ENCODE peak calls at places on chromosomes 11 and 22, in ten cellular contexts. I, B, Z, O, S, R, F, Y, L and C are unnamed samples.

GRCh38 chr11:116986521-116987105 is 111.6 kb downstream of the SIK3 start:
- DNase-seq in B (no peak), F (no peak), I (no peak), Z (peak; percentile 94), O (no peak), L (no peak), S (no peak), R (no peak), Y (peak; percentile 94), C (no peak)

GRCh38 chr11:637593-638507 is 781 bp downstream of the DRD4 start:
- DNase-seq in R (no peak), F (no peak), O (no peak), L (no peak), B (no peak), Y (no peak), Z (no peak), S (peak; percentile 73), I (peak; percentile 51), C (no peak)

GRCh38 chr11:1336836-1337646 is 27.6 kb upstream of the TOLLIP start:
- DNase-seq in L (no peak), F (peak; percentile 42), I (peak; percentile 83), Y (no peak), O (peak; percentile 75), Z (peak; percentile 14), B (peak; percentile 62), R (no peak), S (peak; percentile 80), C (peak; percentile 55)

GRCh38 chr11:64356498-64357411 is 2.2 kb upstream of the RPS6KA4 start:
- DNase-seq in Z (peak; percentile 69), R (no peak), L (peak; percentile 77), I (peak; percentile 49), B (no peak), F (peak; percentile 84), Y (peak; percentile 22), O (peak; percentile 50), S (peak; percentile 83), C (no peak)

GRCh38 chr11:6655790-6656580 is at the start of gene DCHS1:
- DNase-seq in Y (no peak), F (peak; percentile 66), Z (peak; percentile 39), O (peak; percentile 62), B (peak; percentile 54), L (no peak), I (no peak), S (peak; percentile 96), R (no peak), C (no peak)

GRCh38 chr11:45803981-45804805 is 756 bp upstream of the SLC35C1 start:
- DNase-seq in Y (peak; percentile 66), R (peak; percentile 72), B (peak; percentile 87), S (peak; percentile 79), Z (peak; percentile 73), F (peak; percentile 73), O (peak; percentile 87), L (peak; percentile 80), I (peak; percentile 90), C (peak; percentile 66)

GRCh38 chr22:38148252-38148651 is 33.4 kb downstream of the PLA2G6 start:
- DNase-seq in I (no peak), F (no peak), Y (peak; percentile 85), O (no peak), B (no peak), Z (peak; percentile 45), R (no peak), L (peak; percentile 85), S (no peak), C (no peak)

GRCh38 chr22:31585161-31585859 is 76.7 kb downstream of the PISD start:
- DNase-seq in R (no peak), O (no peak), S (no peak), L (no peak), Y (peak; percentile 33), I (no peak), F (no peak), B (no peak), Z (peak; percentile 72), C (no peak)

GRCh38 chr22:24145446-24146189 is 35.7 kb upstream of the SUSD2 start:
- DNase-seq in S (no peak), Y (no peak), O (no peak), I (no peak), B (no peak), F (peak; percentile 87), R (no peak), Z (no peak), L (no peak), C (no peak)
- H3K4me3 ChIP-seq in S (no peak overlapping the region), Y (no peak overlapping the region), O (no peak overlapping the region), I (no peak overlapping the region), B (no peak overlapping the region), F (no peak overlapping the region), R (no peak overlapping the region), Z (peak overlapping the region; percentile 8), L (no peak overlapping the region), C (peak overlapping the region; percentile 57)

GRCh38 chr11:96627379-96627778 is 237.6 kb downstream of the JRKL start:
- DNase-seq in R (no peak), I (no peak), Y (no peak), O (no peak), L (no peak), S (no peak), B (no peak), Z (no peak), F (no peak), C (no peak)
- H3K9me3 ChIP-seq in R (no peaks in the 10 kb centered on the region), I (peaks cover 9% of the 10 kb centered on the region), Y (no peaks in the 10 kb centered on the region), O (no peaks in the 10 kb centered on the region), L (no peaks in the 10 kb centered on the region), S (no peaks in the 10 kb centered on the region), B (peaks cover 25% of the 10 kb centered on the region), Z (no peaks in the 10 kb centered on the region), F (no peaks in the 10 kb centered on the region), C (no peaks in the 10 kb centered on the region)

DNA sequence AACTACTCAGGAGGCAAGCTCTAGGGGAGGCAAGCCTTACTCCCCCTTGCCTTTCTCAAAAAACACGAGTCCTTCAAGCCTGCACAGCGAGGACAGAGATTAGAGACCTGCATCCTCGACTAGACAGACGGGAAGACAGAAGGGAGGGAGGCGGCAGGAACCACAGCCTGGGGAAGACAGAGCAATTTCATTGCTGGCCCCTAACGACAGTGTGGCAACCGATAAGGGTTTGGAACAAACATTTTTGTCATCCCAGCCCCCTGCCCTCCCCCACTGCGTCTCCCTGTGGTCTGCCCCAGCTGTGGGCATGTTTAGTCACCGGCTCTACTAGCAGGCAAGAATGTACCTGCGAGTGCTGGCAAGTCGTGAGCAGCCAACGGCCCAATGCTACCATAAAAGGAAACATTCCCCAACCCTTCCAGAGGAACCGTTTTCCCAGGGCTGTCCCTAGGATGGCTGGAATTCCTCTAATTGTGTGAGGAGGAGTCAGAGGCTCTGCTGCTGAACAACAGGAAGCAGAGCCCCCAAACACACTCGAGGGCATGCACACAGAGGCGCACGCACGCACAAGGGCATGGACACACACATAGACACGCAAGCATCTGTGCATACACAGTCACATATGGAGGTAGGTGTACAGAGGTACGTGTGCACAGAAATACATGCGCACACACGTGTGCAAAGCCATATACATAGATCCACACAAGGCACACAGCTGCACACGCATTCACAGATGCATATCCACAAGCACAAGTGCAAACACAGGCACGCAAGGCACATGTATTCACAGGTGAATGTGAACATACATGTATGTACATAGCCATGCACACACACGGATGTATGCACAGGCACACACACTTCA is 58.3 kb downstream of the MYH9 start:
- DNase-seq in O (peak; percentile 92), F (peak; percentile 96), Y (peak; percentile 99), Z (peak; percentile 72), R (no peak), B (no peak), L (peak; percentile 99), I (no peak), S (peak; percentile 58), C (peak; percentile 60)
- H3K4me3 ChIP-seq in O (no peak overlapping the region), F (no peak overlapping the region), Y (no peak overlapping the region), Z (no peak overlapping the region), R (no peak overlapping the region), B (peak overlapping the region; percentile 13), L (no peak overlapping the region), I (peak overlapping the region; percentile 29), S (no peak overlapping the region), C (peak overlapping the region; percentile 50)

DNA sequence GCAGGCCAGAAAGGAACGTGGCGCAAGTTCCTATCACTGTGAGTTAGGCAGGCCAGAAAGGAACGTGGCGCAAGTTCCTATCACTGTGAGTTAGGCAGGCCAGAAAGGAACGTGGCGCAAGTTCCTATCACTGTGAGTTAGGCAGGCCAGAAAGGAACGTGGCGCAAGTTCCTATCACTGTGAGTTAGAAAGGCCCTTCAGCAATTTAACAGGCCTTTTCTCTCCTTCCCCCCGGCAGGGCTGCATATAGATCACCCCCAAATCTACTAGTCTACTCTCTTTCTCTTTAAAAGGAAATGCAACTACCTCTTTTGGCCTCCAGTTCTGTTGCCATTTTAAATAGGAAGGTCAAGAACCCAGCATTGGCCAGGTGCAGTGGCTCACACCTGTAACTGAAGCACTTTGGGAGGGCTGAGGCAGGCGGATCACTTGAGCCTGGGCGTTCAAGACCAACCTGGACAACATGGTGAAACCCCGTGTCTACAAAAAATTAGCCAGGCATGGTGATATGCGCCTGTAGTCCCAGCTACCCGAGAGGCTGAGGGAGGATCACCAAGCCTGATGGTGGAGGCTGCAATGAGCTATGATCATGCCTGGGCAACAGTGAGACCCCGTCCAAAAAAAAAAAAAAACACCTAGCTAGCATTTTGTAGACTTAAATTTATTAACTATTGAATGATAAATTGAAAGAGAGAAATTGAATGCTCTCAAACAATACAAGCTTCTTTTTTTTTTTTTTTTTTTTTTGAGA is 14.9 kb downstream of the FAM118B start:
- DNase-seq in L (no peak), O (no peak), S (no peak), Z (no peak), B (no peak), F (no peak), R (no peak), Y (no peak), I (no peak), C (no peak)
- H3K9me3 ChIP-seq in L (no peaks in the 10 kb centered on the region), O (no peaks in the 10 kb centered on the region), S (no peaks in the 10 kb centered on the region), Z (no peaks in the 10 kb centered on the region), B (no peaks in the 10 kb centered on the region), F (no peaks in the 10 kb centered on the region), R (no peaks in the 10 kb centered on the region), Y (no peaks in the 10 kb centered on the region), I (no peaks in the 10 kb centered on the region), C (no peaks in the 10 kb centered on the region)

GRCh38 chr11:85809191-85809590 is 1.8 kb downstream of the SYTL2 start:
- DNase-seq in I (no peak), R (no peak), Y (no peak), B (no peak), F (no peak), L (no peak), O (no peak), Z (no peak), S (no peak), C (peak; percentile 3)
- H3K4me3 ChIP-seq in I (no peak overlapping the region), R (no peak overlapping the region), Y (no peak overlapping the region), B (peak overlapping the region; percentile 77), F (no peak overlapping the region), L (no peak overlapping the region), O (no peak overlapping the region), Z (no peak overlapping the region), S (peak overlapping the region; percentile 67), C (peak overlapping the region; percentile 77)